ENCODE peak calls at places on chromosomes 13 and 19, in four cellular contexts. E is activated naive CD8-positive, alpha-beta T cell treated with anti-CD3 and anti-CD28 coated beads, Interleukin-2, amount 50 U/mL, for 16 hours; K is occipital lobe; N is stimulated activated CD8-positive, alpha-beta memory T cell treated with anti-CD3 and anti-CD28 coated beads, Interleukin-4, amount 100 ng/mL, for 24 hours. O is an unnamed sample.
A peak's percentile ranks its signal among the peaks of the same experiment; 100 is the strongest.

GRCh38 chr19:34926685-34927375 is at the start of gene ZNF30:
- DNase-seq in E (peak; percentile 56), K (peak; percentile 85), N (peak; percentile 79), O (peak; percentile 89)

GRCh38 chr13:26254583-26255102 is 714 bp downstream of the CDK8 start:
- DNase-seq in E (peak; percentile 1), K (peak; percentile 47), N (peak; percentile 10), O (peak; percentile 62)

GRCh38 chr19:2476451-2477140 is 669 bp downstream of the GADD45B start:
- DNase-seq in E (peak; percentile 58), K (peak; percentile 46), N (peak; percentile 66), O (peak; percentile 52)

GRCh38 chr19:57708641-57709354 is at the start of gene ZNF154:
- DNase-seq in E (peak; percentile 11), K (peak; percentile 70), N (peak; percentile 4), O (peak; percentile 29)

GRCh38 chr13:62110079-62110478 is 694.4 kb upstream of the PCDH20 start:
- DNase-seq in E (no peak), K (no peak), N (no peak), O (no peak)

GRCh38 chr19:39506944-39507714 is 7.8 kb upstream of the SELENOV start:
- DNase-seq in E (peak; percentile 11), K (peak; percentile 30), N (peak; percentile 56), O (no peak)

GRCh38 chr13:71218960-71219359 is 648.0 kb downstream of the DACH1 start:
- DNase-seq in E (no peak), K (no peak), N (no peak), O (no peak)

GRCh38 chr13:29435125-29435911 is 160.2 kb downstream of the SLC7A1 start:
- DNase-seq in E (no peak), K (no peak), N (no peak), O (no peak)

GRCh38 chr13:34153428-34154180 is 335.7 kb downstream of the RFC3 start:
- DNase-seq in E (no peak), K (no peak), N (no peak), O (no peak)

O was measured in lung.